ENCODE peak calls at places on chromosomes 13 and 19, in nine cellular contexts. One of them, this sample, is unnamed.

GRCh38 chr13:91845612-91846011 is 447.2 kb downstream of the GPC5 start:
- DNase-seq in pancreas: no peak
- DNase-seq in renal cortical epithelial cell: no peak
- DNase-seq in stimulated activated CD4-positive, alpha-beta T cell treated with anti-CD3 and anti-CD28 coated beads, Interleukin-15, amount 100 ng/mL, for 1 hour: no peak
- DNase-seq in smooth muscle cell of the brain vasculature: no peak
- DNase-seq in LHCN-M2: no peak
- DNase-seq in keratinocyte: no peak
- DNase-seq in astrocyte: no peak
- DNase-seq in stimulated activated CD8-positive, alpha-beta memory T cell treated with anti-CD3 and anti-CD28 coated beads, Interleukin-4, amount 100 ng/mL, for 1 hour: no peak
- DNase-seq in this sample: no peak

GRCh38 chr13:30559274-30559673 is 58.4 kb upstream of the USPL1 start:
- DNase-seq in renal cortical epithelial cell: no peak
- DNase-seq in astrocyte: no peak
- DNase-seq in pancreas: no peak
- DNase-seq in LHCN-M2: no peak
- DNase-seq in stimulated activated CD8-positive, alpha-beta memory T cell treated with anti-CD3 and anti-CD28 coated beads, Interleukin-4, amount 100 ng/mL, for 1 hour: no peak
- DNase-seq in smooth muscle cell of the brain vasculature: no peak
- DNase-seq in stimulated activated CD4-positive, alpha-beta T cell treated with anti-CD3 and anti-CD28 coated beads, Interleukin-15, amount 100 ng/mL, for 1 hour: no peak
- DNase-seq in keratinocyte: no peak
- DNase-seq in this sample: no peak

GRCh38 chr13:113397606-113398425 is 33.9 kb upstream of the GRTP1 start:
- DNase-seq in stimulated activated CD4-positive, alpha-beta T cell treated with anti-CD3 and anti-CD28 coated beads, Interleukin-15, amount 100 ng/mL, for 1 hour: no peak
- DNase-seq in keratinocyte: no peak
- DNase-seq in smooth muscle cell of the brain vasculature: no peak
- DNase-seq in pancreas: peak; percentile 38
- DNase-seq in astrocyte: no peak
- DNase-seq in stimulated activated CD8-positive, alpha-beta memory T cell treated with anti-CD3 and anti-CD28 coated beads, Interleukin-4, amount 100 ng/mL, for 1 hour: no peak
- DNase-seq in renal cortical epithelial cell: no peak
- DNase-seq in LHCN-M2: no peak
- DNase-seq in this sample: no peak

GRCh38 chr19:42322305-42322704 is 3.1 kb upstream of the MEGF8 start:
- DNase-seq in renal cortical epithelial cell: no peak
- DNase-seq in pancreas: no peak
- DNase-seq in stimulated activated CD8-positive, alpha-beta memory T cell treated with anti-CD3 and anti-CD28 coated beads, Interleukin-4, amount 100 ng/mL, for 1 hour: no peak
- DNase-seq in astrocyte: no peak
- DNase-seq in stimulated activated CD4-positive, alpha-beta T cell treated with anti-CD3 and anti-CD28 coated beads, Interleukin-15, amount 100 ng/mL, for 1 hour: no peak
- DNase-seq in keratinocyte: no peak
- DNase-seq in smooth muscle cell of the brain vasculature: no peak
- DNase-seq in LHCN-M2: no peak
- DNase-seq in this sample: no peak

GRCh38 chr13:50712882-50713281 is 130.6 kb downstream of the DLEU7 start:
- DNase-seq in pancreas: no peak
- DNase-seq in stimulated activated CD8-positive, alpha-beta memory T cell treated with anti-CD3 and anti-CD28 coated beads, Interleukin-4, amount 100 ng/mL, for 1 hour: no peak
- DNase-seq in astrocyte: no peak
- DNase-seq in keratinocyte: no peak
- DNase-seq in LHCN-M2: no peak
- DNase-seq in stimulated activated CD4-positive, alpha-beta T cell treated with anti-CD3 and anti-CD28 coated beads, Interleukin-15, amount 100 ng/mL, for 1 hour: no peak
- DNase-seq in renal cortical epithelial cell: no peak
- DNase-seq in smooth muscle cell of the brain vasculature: no peak
- DNase-seq in this sample: no peak

GRCh38 chr19:44857837-44858236 is 11.7 kb downstream of the NECTIN2 start:
- DNase-seq in astrocyte: no peak
- DNase-seq in stimulated activated CD4-positive, alpha-beta T cell treated with anti-CD3 and anti-CD28 coated beads, Interleukin-15, amount 100 ng/mL, for 1 hour: no peak
- DNase-seq in renal cortical epithelial cell: no peak
- DNase-seq in smooth muscle cell of the brain vasculature: no peak
- DNase-seq in pancreas: no peak
- DNase-seq in stimulated activated CD8-positive, alpha-beta memory T cell treated with anti-CD3 and anti-CD28 coated beads, Interleukin-4, amount 100 ng/mL, for 1 hour: no peak
- DNase-seq in keratinocyte: no peak
- DNase-seq in LHCN-M2: no peak
- DNase-seq in this sample: no peak

GRCh38 chr13:85148009-85148408 is 651.2 kb downstream of the SLITRK6 start:
- DNase-seq in LHCN-M2: no peak
- DNase-seq in pancreas: no peak
- DNase-seq in stimulated activated CD4-positive, alpha-beta T cell treated with anti-CD3 and anti-CD28 coated beads, Interleukin-15, amount 100 ng/mL, for 1 hour: no peak
- DNase-seq in renal cortical epithelial cell: no peak
- DNase-seq in keratinocyte: no peak
- DNase-seq in astrocyte: peak; percentile 2
- DNase-seq in stimulated activated CD8-positive, alpha-beta memory T cell treated with anti-CD3 and anti-CD28 coated beads, Interleukin-4, amount 100 ng/mL, for 1 hour: no peak
- DNase-seq in smooth muscle cell of the brain vasculature: no peak
- DNase-seq in this sample: no peak

GRCh38 chr19:27714857-27715256 is 1498.1 kb downstream of the UQCRFS1 start:
- DNase-seq in LHCN-M2: no peak
- DNase-seq in stimulated activated CD8-positive, alpha-beta memory T cell treated with anti-CD3 and anti-CD28 coated beads, Interleukin-4, amount 100 ng/mL, for 1 hour: no peak
- DNase-seq in renal cortical epithelial cell: no peak
- DNase-seq in astrocyte: no peak
- DNase-seq in smooth muscle cell of the brain vasculature: no peak
- DNase-seq in pancreas: no peak
- DNase-seq in keratinocyte: no peak
- DNase-seq in stimulated activated CD4-positive, alpha-beta T cell treated with anti-CD3 and anti-CD28 coated beads, Interleukin-15, amount 100 ng/mL, for 1 hour: no peak
- DNase-seq in this sample: no peak

GRCh38 chr19:54011507-54012211 is 20.2 kb downstream of the CACNG6 start:
- DNase-seq in renal cortical epithelial cell: no peak
- DNase-seq in stimulated activated CD4-positive, alpha-beta T cell treated with anti-CD3 and anti-CD28 coated beads, Interleukin-15, amount 100 ng/mL, for 1 hour: no peak
- DNase-seq in LHCN-M2: no peak
- DNase-seq in pancreas: no peak
- DNase-seq in stimulated activated CD8-positive, alpha-beta memory T cell treated with anti-CD3 and anti-CD28 coated beads, Interleukin-4, amount 100 ng/mL, for 1 hour: no peak
- DNase-seq in keratinocyte: no peak
- DNase-seq in smooth muscle cell of the brain vasculature: no peak
- DNase-seq in astrocyte: no peak
- DNase-seq in this sample: no peak

GRCh38 chr19:50894478-50895356 is 16.5 kb downstream of the KLK4 start:
- DNase-seq in astrocyte: no peak
- DNase-seq in stimulated activated CD4-positive, alpha-beta T cell treated with anti-CD3 and anti-CD28 coated beads, Interleukin-15, amount 100 ng/mL, for 1 hour: no peak
- DNase-seq in keratinocyte: no peak
- DNase-seq in stimulated activated CD8-positive, alpha-beta memory T cell treated with anti-CD3 and anti-CD28 coated beads, Interleukin-4, amount 100 ng/mL, for 1 hour: no peak
- DNase-seq in renal cortical epithelial cell: no peak
- DNase-seq in pancreas: no peak
- DNase-seq in LHCN-M2: no peak
- DNase-seq in smooth muscle cell of the brain vasculature: no peak
- DNase-seq in this sample: no peak